ENCODE peak calls at places on chromosome 9, in six cellular contexts. V, S, Q, Z, A and H are unnamed samples.
A peak's percentile ranks its signal among the peaks of the same experiment; 100 is the strongest.

GRCh38 chr9:77019010-77019809 is at the start of gene FOXB2:
- DNase-seq in V (no peak), S (no peak), Q (no peak), Z (no peak), A (no peak), H (peak; percentile 14)

GRCh38 chr9:91223000-91223399 is 138.7 kb downstream of the AUH start:
- DNase-seq in V (no peak), S (no peak), Q (no peak), Z (no peak), A (no peak), H (no peak)

GRCh38 chr9:106307670-106308069 is 555.3 kb upstream of the ZNF462 start:
- DNase-seq in V (no peak), S (no peak), Q (no peak), Z (no peak), A (no peak), H (no peak)

GRCh38 chr9:72978724-72979123 is 25.9 kb upstream of the ALDH1A1 start:
- DNase-seq in V (no peak), S (peak; percentile 3), Q (no peak), Z (no peak), A (no peak), H (no peak)

GRCh38 chr9:96515629-96516470 is 65.9 kb downstream of the HABP4 start:
- DNase-seq in V (no peak), S (no peak), Q (no peak), Z (no peak), A (no peak), H (no peak)

GRCh38 chr9:68704804-68705635 is at the start of gene PIP5K1B:
- DNase-seq in V (peak; percentile 51), S (peak; percentile 76), Q (no peak), Z (peak; percentile 88), A (peak; percentile 79), H (peak; percentile 91)

GRCh38 chr9:132942541-132943182 is 1.8 kb downstream of the TSC1 start:
- DNase-seq in V (no peak), S (no peak), Q (no peak), Z (no peak), A (no peak), H (no peak)

GRCh38 chr9:137486141-137486490 is 27.0 kb upstream of the NSMF start:
- DNase-seq in V (no peak), S (no peak), Q (no peak), Z (no peak), A (no peak), H (no peak)

GRCh38 chr9:115158666-115159481 is 40.9 kb upstream of the TNC start:
- DNase-seq in V (no peak), S (no peak), Q (no peak), Z (no peak), A (no peak), H (no peak)

GRCh38 chr9:135869916-135870315 is 37.4 kb downstream of the CAMSAP1 start:
- DNase-seq in V (no peak), S (no peak), Q (no peak), Z (no peak), A (no peak), H (no peak)

GRCh38 chr9:87119328-87119881 is 172.1 kb upstream of the GAS1 start:
- DNase-seq in V (peak; percentile 80), S (no peak), Q (no peak), Z (peak; percentile 74), A (no peak), H (no peak)

GRCh38 chr9:108913391-108913790 is 20.5 kb downstream of the ELP1 start:
- DNase-seq in V (no peak), S (no peak), Q (no peak), Z (no peak), A (no peak), H (no peak)

GRCh38 chr9:121675381-121675780 is 23.9 kb downstream of the DAB2IP start:
- DNase-seq in V (no peak), S (no peak), Q (no peak), Z (no peak), A (no peak), H (no peak)

GRCh38 chr9:89686134-89686533 is 81.3 kb downstream of the GADD45G start:
- DNase-seq in V (no peak), S (no peak), Q (no peak), Z (no peak), A (no peak), H (no peak)

GRCh38 chr9:4829956-4830355 is 37.2 kb downstream of the RCL1 start:
- DNase-seq in V (no peak), S (no peak), Q (no peak), Z (no peak), A (no peak), H (no peak)

GRCh38 chr9:28024616-28025147 is 451.4 kb upstream of the C9orf72 start:
- DNase-seq in V (no peak), S (no peak), Q (no peak), Z (no peak), A (no peak), H (no peak)

GRCh38 chr9:110103257-110103656 is 104.7 kb downstream of the C9orf152 start:
- DNase-seq in V (no peak), S (no peak), Q (no peak), Z (no peak), A (no peak), H (no peak)

GRCh38 chr9:101387871-101388506 is 3.2 kb upstream of the BAAT start:
- DNase-seq in V (peak; percentile 33), S (peak; percentile 34), Q (no peak), Z (no peak), A (no peak), H (no peak)

GRCh38 chr9:32854271-32854670 is 70.9 kb downstream of the TMEM215 start:
- DNase-seq in V (no peak), S (no peak), Q (no peak), Z (no peak), A (no peak), H (no peak)

GRCh38 chr9:107566596-107566995 is 77.0 kb upstream of the KLF4 start:
- DNase-seq in V (no peak), S (no peak), Q (no peak), Z (no peak), A (no peak), H (no peak)

GRCh38 chr9:126421567-126422428 is 95.2 kb downstream of the MVB12B start:
- DNase-seq in V (no peak), S (no peak), Q (no peak), Z (no peak), A (no peak), H (no peak)

GRCh38 chr9:19994296-19994695 is 205.5 kb upstream of the SLC24A2 start:
- DNase-seq in V (no peak), S (no peak), Q (no peak), Z (no peak), A (no peak), H (no peak)

GRCh38 chr9:131276107-131276888 is at the start of gene FAM78A:
- DNase-seq in V (peak; percentile 38), S (no peak), Q (no peak), Z (peak; percentile 57), A (no peak), H (no peak)
- TF ChIP-seq CTCF in V (no peak), S (no peak), Q (no peak), Z (no peak), A (no peak), H (peak; percentile 15)

DNA sequence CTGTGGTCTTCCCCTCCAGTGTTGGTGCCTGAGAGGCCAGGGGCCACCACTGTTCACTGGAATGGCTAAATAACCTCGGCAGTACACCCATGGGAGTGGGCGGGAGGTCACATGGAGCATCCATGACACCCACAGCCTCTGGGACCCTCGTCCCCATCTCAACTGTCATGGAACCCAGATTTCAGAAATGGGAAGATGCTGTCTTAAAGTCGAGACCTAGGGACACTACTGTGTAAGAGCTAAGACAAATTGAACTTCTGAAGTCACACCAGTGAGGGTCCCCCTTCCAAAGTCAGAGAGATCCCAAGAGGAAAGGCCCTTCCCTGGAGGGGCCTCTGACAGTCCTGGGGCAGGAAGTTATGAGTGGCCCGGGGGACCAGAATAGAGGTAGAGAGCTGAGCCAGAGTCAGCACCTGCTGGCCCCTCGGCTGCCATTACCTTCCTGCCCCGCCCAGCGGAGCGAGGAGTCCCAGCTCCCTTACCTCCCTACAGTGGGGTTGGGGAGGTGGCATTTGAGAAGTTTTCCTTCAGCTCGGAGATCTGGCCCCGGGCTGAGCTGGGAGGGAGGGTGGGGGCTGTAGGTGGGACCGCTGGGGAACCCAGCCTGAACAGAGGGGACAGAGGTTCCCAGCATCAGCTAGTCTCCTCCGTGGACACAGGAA is 7.6 kb downstream of the BARX1 start:
- DNase-seq in V (no peak), S (no peak), Q (no peak), Z (no peak), A (no peak), H (no peak)
- TF ChIP-seq CTCF in V (no peak), S (no peak), Q (no peak), Z (no peak), A (no peak), H (no peak)

GRCh38 chr9:74458832-74459231 is 38.3 kb upstream of the RORB start:
- DNase-seq in V (no peak), S (no peak), Q (no peak), Z (no peak), A (no peak), H (no peak)

DNA sequence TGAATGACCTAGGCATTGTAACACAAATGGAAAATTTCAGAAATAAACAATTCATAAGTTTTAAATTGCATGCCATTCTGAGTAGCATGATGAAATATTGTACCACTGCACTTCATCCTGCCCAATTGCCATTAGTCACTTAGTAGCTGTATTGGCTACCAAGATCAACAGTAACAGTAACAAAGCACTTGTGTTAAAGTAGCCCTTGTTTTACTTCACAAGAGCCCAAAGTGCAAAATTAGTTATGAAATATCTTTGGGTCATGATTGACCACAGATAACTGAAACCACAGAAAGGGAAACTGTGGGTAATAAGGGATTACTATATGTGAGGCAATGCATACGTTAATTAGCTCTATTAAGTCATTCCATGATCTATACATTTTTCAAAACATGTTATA is 33.3 kb upstream of the RORB start:
- DNase-seq in V (no peak), S (no peak), Q (no peak), Z (no peak), A (no peak), H (no peak)
- TF ChIP-seq CTCF in V (no peak), S (no peak), Q (no peak), Z (no peak), A (no peak), H (no peak)

GRCh38 chr9:127765418-127765817 is 13.0 kb downstream of the SH2D3C start:
- DNase-seq in V (no peak), S (no peak), Q (no peak), Z (no peak), A (no peak), H (no peak)

GRCh38 chr9:127762111-127762676 is 16.3 kb downstream of the SH2D3C start:
- DNase-seq in V (no peak), S (no peak), Q (peak; percentile 79), Z (no peak), A (no peak), H (no peak)

GRCh38 chr9:127761491-127761904 is 17.0 kb downstream of the SH2D3C start:
- DNase-seq in V (peak; percentile 67), S (no peak), Q (no peak), Z (no peak), A (no peak), H (no peak)

GRCh38 chr9:127761061-127761460 is 17.4 kb downstream of the SH2D3C start:
- DNase-seq in V (no peak), S (no peak), Q (no peak), Z (no peak), A (no peak), H (no peak)

DNA sequence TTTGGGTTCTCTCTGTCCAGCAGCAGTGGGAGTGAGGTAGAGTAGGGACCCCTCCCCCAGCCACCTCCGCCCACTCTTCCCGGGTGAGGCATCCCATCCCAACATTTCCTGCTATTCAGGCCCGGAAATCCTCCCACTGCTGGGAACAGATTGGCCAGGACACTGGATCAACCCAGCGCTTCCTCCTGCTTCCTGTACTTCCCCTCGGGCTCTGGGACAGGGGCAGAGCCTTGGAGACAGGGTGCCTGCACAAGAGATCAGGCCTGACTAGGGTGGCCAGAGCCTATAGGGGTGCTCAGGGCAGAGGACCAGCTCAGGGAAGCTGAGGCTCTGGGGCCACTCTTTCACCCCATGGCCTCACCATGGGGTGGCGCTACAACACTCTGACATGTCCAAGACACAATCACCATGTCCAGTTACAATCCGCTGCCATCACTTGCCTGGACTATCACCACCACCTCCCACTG is 14.5 kb downstream of the SH2D3C start:
- DNase-seq in V (no peak), S (peak; percentile 35), Q (no peak), Z (peak; percentile 59), A (no peak), H (peak; percentile 45)
- TF ChIP-seq CTCF in V (peak; percentile 41), S (no peak), Q (peak; percentile 22), Z (no peak), A (no peak), H (peak; percentile 62)